ENCODE peak calls at places on chromosomes 1 and 21, in nine cellular contexts. V is colonic mucosa; Z is heart right ventricle; F is CD8-positive, alpha-beta memory T cell; E is neuronal stem cell; N is neural progenitor cell; Y is Peyer's patch; B is HepG2; W is CD8-positive, alpha-beta T cell. S is an unnamed sample.

GRCh38 chr1:48936436-48936835 is 159.7 kb upstream of the BEND5 start:
- DNase-seq in V (no peak), Z (no peak), F (no peak), E (no peak), N (no peak), Y (no peak), B (no peak), W (no peak), S (no peak)

GRCh38 chr1:64687725-64688285 is 57.1 kb upstream of the RAVER2 start:
- DNase-seq in V (peak; percentile 25), Z (no peak), F (no peak), E (no peak), N (no peak), Y (peak; percentile 51), B (no peak), W (no peak), S (no peak)

GRCh38 chr1:93817819-93818569 is 61.0 kb downstream of the DNTTIP2 start:
- DNase-seq in V (no peak), Z (no peak), F (peak; percentile 23), E (no peak), N (no peak), Y (no peak), B (no peak), W (no peak), S (peak; percentile 76)

GRCh38 chr1:240967070-240967724 is 355.2 kb upstream of the GREM2 start:
- DNase-seq in V (no peak), Z (no peak), F (no peak), E (no peak), N (peak; percentile 39), Y (no peak), B (peak; percentile 3), W (no peak), S (peak; percentile 57)

GRCh38 chr1:184633785-184634184 is 120.9 kb downstream of the EDEM3 start:
- DNase-seq in V (no peak), Z (no peak), F (no peak), E (no peak), N (no peak), Y (no peak), B (peak; percentile 15), W (no peak), S (peak; percentile 61)

GRCh38 chr1:164886101-164886500 is 327.1 kb downstream of the PBX1 start:
- DNase-seq in V (no peak), Z (no peak), F (no peak), E (no peak), N (no peak), Y (no peak), B (no peak), W (no peak), S (peak; percentile 76)

GRCh38 chr21:34807146-34807880 is 138.5 kb downstream of the CLIC6 start:
- DNase-seq in V (no peak), Z (no peak), F (peak; percentile 59), E (no peak), N (no peak), Y (peak; percentile 58), B (no peak), W (no peak), S (peak; percentile 87)

GRCh38 chr1:208264469-208265126 is 20.4 kb upstream of the PLXNA2 start:
- DNase-seq in V (no peak), Z (no peak), F (no peak), E (no peak), N (no peak), Y (no peak), B (no peak), W (no peak), S (no peak)

GRCh38 chr1:52348704-52349301 is 17.2 kb downstream of the CC2D1B start:
- DNase-seq in V (no peak), Z (no peak), F (no peak), E (no peak), N (peak; percentile 71), Y (no peak), B (no peak), W (no peak), S (peak; percentile 75)

GRCh38 chr1:107687846-107688753 is 276.9 kb downstream of the VAV3 start:
- DNase-seq in V (peak; percentile 48), Z (no peak), F (no peak), E (no peak), N (no peak), Y (no peak), B (peak; percentile 71), W (no peak), S (peak; percentile 14)

GRCh38 chr1:201739054-201739453 is 89.9 kb upstream of the IPO9 start:
- DNase-seq in V (no peak), Z (no peak), F (no peak), E (no peak), N (no peak), Y (no peak), B (no peak), W (no peak), S (peak; percentile 45)

GRCh38 chr1:81921851-81922462 is 121.2 kb downstream of the ADGRL2 start:
- DNase-seq in V (no peak), Z (no peak), F (no peak), E (no peak), N (no peak), Y (no peak), B (no peak), W (no peak), S (no peak)

GRCh38 chr1:103250441-103250861 is 142.1 kb upstream of the COL11A1 start:
- DNase-seq in V (no peak), Z (no peak), F (no peak), E (peak; percentile 27), N (peak; percentile 76), Y (no peak), B (no peak), W (no peak), S (peak; percentile 98)

GRCh38 chr1:44310006-44310405 is 45.1 kb downstream of the ERI3 start:
- DNase-seq in V (no peak), Z (no peak), F (no peak), E (no peak), N (no peak), Y (no peak), B (no peak), W (no peak), S (no peak)

GRCh38 chr1:245788269-245788668 is 633.5 kb downstream of the KIF26B start:
- DNase-seq in V (no peak), Z (no peak), F (no peak), E (no peak), N (no peak), Y (no peak), B (no peak), W (no peak), S (no peak)

GRCh38 chr1:198671136-198671535 is 32.3 kb downstream of the PTPRC start:
- DNase-seq in V (no peak), Z (no peak), F (no peak), E (no peak), N (no peak), Y (no peak), B (no peak), W (no peak), S (no peak)

GRCh38 chr1:11967028-11967547 is 13.2 kb upstream of the MFN2 start:
- DNase-seq in V (peak; percentile 49), Z (no peak), F (no peak), E (peak; percentile 14), N (peak; percentile 61), Y (peak; percentile 77), B (peak; percentile 89), W (no peak), S (peak; percentile 96)

GRCh38 chr1:65309317-65310077 is at the start of gene DNAJC6:
- DNase-seq in V (peak; percentile 72), Z (peak; percentile 70), F (peak; percentile 4), E (peak; percentile 90), N (peak; percentile 97), Y (peak; percentile 67), B (peak; percentile 20), W (peak; percentile 4), S (peak; percentile 88)

DNA sequence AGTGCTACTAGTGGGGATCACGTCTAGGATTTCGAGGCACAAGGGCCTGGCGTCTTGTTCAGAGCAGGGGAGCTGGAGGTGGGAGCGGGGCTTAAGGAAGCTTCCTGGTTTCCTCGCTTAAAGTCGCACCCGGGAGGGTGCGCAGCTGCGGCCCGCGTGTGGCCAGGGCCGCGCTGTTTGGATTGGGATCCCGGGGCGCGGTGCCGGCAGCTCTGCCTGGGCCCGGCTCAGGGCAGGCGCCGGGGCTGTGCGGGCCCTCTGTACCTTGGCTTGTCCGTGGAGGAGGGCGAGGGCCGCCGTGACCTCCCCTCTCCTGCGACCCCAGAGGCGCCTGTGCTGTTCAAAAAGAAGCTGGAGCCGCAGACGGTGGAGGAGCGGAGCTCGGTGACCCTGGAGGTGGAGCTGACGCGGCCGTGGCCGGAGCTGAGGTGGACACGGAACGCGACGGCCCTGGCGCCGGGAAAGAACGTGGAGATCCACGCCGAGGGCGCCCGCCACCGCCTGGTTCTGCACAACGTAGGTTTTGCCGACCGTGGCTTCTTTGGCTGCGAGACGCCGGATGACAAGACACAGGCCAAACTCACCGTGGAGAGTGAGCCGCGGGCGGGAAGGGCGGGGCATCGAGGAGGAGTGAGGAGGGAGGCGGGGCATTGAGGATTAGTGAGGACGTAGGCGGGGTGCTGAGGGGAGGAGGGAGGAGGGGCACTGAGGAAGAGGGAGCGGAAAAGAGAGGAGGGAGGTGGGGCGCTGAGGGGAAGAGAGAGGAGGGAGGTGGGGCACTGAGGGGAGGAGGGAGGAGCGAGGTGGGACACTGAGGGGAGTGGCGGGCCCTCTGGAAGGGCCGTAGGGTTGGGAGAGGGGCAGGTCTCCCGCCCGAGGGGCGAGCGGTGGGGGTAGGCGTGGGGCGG is 67.8 kb downstream of the OBSCN start:
- DNase-seq in V (peak; percentile 94), Z (peak; percentile 91), F (peak; percentile 76), E (peak; percentile 88), N (peak; percentile 96), Y (peak; percentile 97), B (no peak), W (peak; percentile 74), S (peak; percentile 95)
- H3K27ac ChIP-seq in V (peak overlapping the region; percentile 32), Z (peak overlapping the region; percentile 57), F (peak overlapping the region; percentile 55), E (no peak overlapping the region), N (no peak overlapping the region), Y (peak overlapping the region; percentile 32), B (no peak overlapping the region), W (peak overlapping the region; percentile 39), S (no peak overlapping the region)

DNA sequence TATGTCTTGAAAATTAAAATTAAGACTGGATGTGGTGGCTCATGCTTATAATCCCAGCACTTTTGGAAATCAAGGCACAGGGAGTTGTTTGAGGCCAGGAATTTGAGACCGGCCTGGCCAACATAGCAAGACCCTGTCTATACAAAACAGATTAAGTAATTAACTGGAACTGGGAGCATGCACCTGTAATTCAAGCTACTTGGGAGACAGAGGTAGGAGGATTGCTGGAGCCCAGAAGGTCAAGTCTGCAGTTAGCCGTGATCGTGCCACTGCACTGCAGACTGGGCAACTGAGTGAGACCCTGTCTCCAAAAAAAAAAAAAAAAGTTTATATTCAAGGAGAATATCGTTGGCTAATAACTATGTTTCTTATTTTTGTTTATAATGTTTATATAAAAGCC is 139.2 kb downstream of the USP25 start:
- DNase-seq in V (no peak), Z (no peak), F (no peak), E (no peak), N (no peak), Y (no peak), B (no peak), W (no peak), S (no peak)
- H3K27ac ChIP-seq in V (no peak overlapping the region), Z (no peak overlapping the region), F (no peak overlapping the region), E (no peak overlapping the region), N (no peak overlapping the region), Y (no peak overlapping the region), B (no peak overlapping the region), W (no peak overlapping the region), S (no peak overlapping the region)

GRCh38 chr1:246921481-246921880 is 10.3 kb downstream of the AHCTF1 start:
- DNase-seq in V (no peak), Z (no peak), F (no peak), E (no peak), N (no peak), Y (no peak), B (no peak), W (no peak), S (no peak)
- H3K27ac ChIP-seq in V (no peak overlapping the region), Z (no peak overlapping the region), F (no peak overlapping the region), E (no peak overlapping the region), N (no peak overlapping the region), Y (no peak overlapping the region), B (no peak overlapping the region), W (no peak overlapping the region), S (no peak overlapping the region)

GRCh38 chr1:223844962-223845809 is 561 bp downstream of the TP53BP2 start:
- DNase-seq in V (peak; percentile 57), Z (peak; percentile 56), F (peak; percentile 57), E (peak; percentile 62), N (peak; percentile 76), Y (peak; percentile 73), B (peak; percentile 18), W (peak; percentile 33), S (peak; percentile 74)
- H3K27ac ChIP-seq in V (peak overlapping the region; percentile 97), Z (peak overlapping the region; percentile 99), F (peak overlapping the region; percentile 82), E (peak overlapping the region; percentile 97), N (peak overlapping the region; percentile 96), Y (peak overlapping the region; percentile 97), B (peak overlapping the region; percentile 93), W (peak overlapping the region; percentile 87), S (peak overlapping the region; percentile 100)

S was measured in mesendoderm.